ENCODE peak calls at places on chromosomes 7 and 10, in seven cellular contexts. T, K, L, E, Z, H and M are unnamed samples.

GRCh38 chr7:137954614-137955013 is 47.3 kb downstream of the CREB3L2 start:
- DNase-seq in T (no peak), K (no peak), L (no peak), E (no peak), Z (no peak), H (no peak), M (no peak)

GRCh38 chr7:30533886-30534285 is 29.3 kb upstream of the GGCT start:
- DNase-seq in T (no peak), K (no peak), L (no peak), E (no peak), Z (no peak), H (no peak), M (no peak)

GRCh38 chr7:19619122-19619521 is 89.7 kb downstream of the POLR1F start:
- DNase-seq in T (no peak), K (no peak), L (no peak), E (no peak), Z (no peak), H (no peak), M (no peak)

GRCh38 chr7:127478040-127478386 is 85.5 kb upstream of the ZNF800 start:
- DNase-seq in T (no peak), K (no peak), L (no peak), E (no peak), Z (no peak), H (no peak), M (no peak)

GRCh38 chr10:99232357-99232999 is 3.2 kb downstream of the HPSE2 start:
- DNase-seq in T (no peak), K (peak; percentile 32), L (no peak), E (no peak), Z (no peak), H (peak; percentile 53), M (no peak)

GRCh38 chr10:5551531-5552375 is 27.0 kb downstream of the CALML3 start:
- DNase-seq in T (peak; percentile 55), K (no peak), L (no peak), E (no peak), Z (no peak), H (no peak), M (no peak)

GRCh38 chr10:87506988-87507387 is 2.3 kb downstream of the MINPP1 start:
- DNase-seq in T (no peak), K (no peak), L (no peak), E (no peak), Z (no peak), H (no peak), M (no peak)

GRCh38 chr10:92419740-92420553 is 129.0 kb downstream of the MARCHF5 start:
- DNase-seq in T (no peak), K (no peak), L (no peak), E (no peak), Z (no peak), H (no peak), M (no peak)

GRCh38 chr7:101168412-101169049 is 3.2 kb upstream of the VGF start:
- DNase-seq in T (peak; percentile 23), K (no peak), L (no peak), E (no peak), Z (no peak), H (no peak), M (no peak)

GRCh38 chr7:105136221-105136620 is 122.2 kb downstream of the KMT2E start:
- DNase-seq in T (peak; percentile 41), K (no peak), L (no peak), E (no peak), Z (no peak), H (no peak), M (no peak)

GRCh38 chr10:79354615-79355014 is 7.3 kb downstream of the PPIF start:
- DNase-seq in T (no peak), K (no peak), L (no peak), E (no peak), Z (no peak), H (no peak), M (no peak)

GRCh38 chr10:11145498-11145855 is 127.8 kb downstream of the CELF2 start:
- DNase-seq in T (peak; percentile 22), K (no peak), L (no peak), E (no peak), Z (peak; percentile 77), H (no peak), M (no peak)

GRCh38 chr7:78496226-78496625 is 697.7 kb downstream of the PHTF2 start:
- DNase-seq in T (no peak), K (no peak), L (no peak), E (no peak), Z (no peak), H (no peak), M (no peak)

GRCh38 chr10:13712799-13713581 is 126.2 kb downstream of the PRPF18 start:
- DNase-seq in T (peak; percentile 52), K (no peak), L (peak; percentile 84), E (peak; percentile 50), Z (no peak), H (no peak), M (peak; percentile 12)

GRCh38 chr7:34107306-34107705 is 202.0 kb downstream of the BMPER start:
- DNase-seq in T (no peak), K (peak; percentile 78), L (peak; percentile 33), E (no peak), Z (no peak), H (no peak), M (no peak)